ENCODE peak calls at places on chromosomes 1 and 21, in six cellular contexts. I, U, N, Q, T and E are unnamed samples.

GRCh38 chr21:36388835-36389234 is 3.6 kb downstream of the CHAF1B start:
- DNase-seq in N (no peak), T (peak; percentile 20), I (no peak), U (peak; percentile 51), Q (no peak), E (no peak)

GRCh38 chr1:160637065-160637464 is 9.8 kb downstream of the SLAMF1 start:
- DNase-seq in U (no peak), I (no peak), Q (no peak), T (no peak), N (no peak), E (no peak)

GRCh38 chr1:159229486-159229885 is 24.8 kb downstream of the ACKR1 start:
- DNase-seq in I (no peak), T (no peak), U (peak; percentile 15), N (no peak), Q (no peak), E (no peak)

GRCh38 chr1:208129489-208129888 is 114.7 kb downstream of the PLXNA2 start:
- DNase-seq in U (no peak), I (no peak), T (no peak), N (no peak), Q (no peak), E (no peak)

GRCh38 chr1:183368213-183369108 is 49.7 kb downstream of the NMNAT2 start:
- DNase-seq in U (no peak), T (no peak), N (no peak), Q (no peak), I (no peak), E (no peak)

GRCh38 chr21:46005081-46005480 is 23.5 kb downstream of the COL6A1 start:
- DNase-seq in Q (peak; percentile 10), U (no peak), I (no peak), N (no peak), T (no peak), E (no peak)

GRCh38 chr1:10693497-10694273 is 102.8 kb downstream of the CASZ1 start:
- DNase-seq in N (no peak), I (no peak), Q (no peak), T (peak; percentile 70), U (no peak), E (peak; percentile 30)

GRCh38 chr1:167105150-167105840 is 11.4 kb downstream of the STYXL2 start:
- DNase-seq in N (no peak), I (no peak), Q (no peak), T (no peak), U (no peak), E (no peak)

GRCh38 chr1:218459878-218460277 is 114.7 kb downstream of the TGFB2 start:
- DNase-seq in Q (no peak), T (peak; percentile 50), I (peak; percentile 83), U (peak; percentile 92), N (no peak), E (peak; percentile 79)

GRCh38 chr1:180906511-180906910 is 6.2 kb upstream of the KIAA1614 start:
- DNase-seq in U (no peak), I (no peak), N (no peak), T (no peak), Q (no peak), E (no peak)

GRCh38 chr1:99004270-99005141 is at the start of gene PLPPR5:
- DNase-seq in T (peak; percentile 42), Q (no peak), N (no peak), U (peak; percentile 13), I (no peak), E (no peak)

GRCh38 chr1:38716229-38716628 is 143.3 kb downstream of the RRAGC start:
- DNase-seq in Q (no peak), U (no peak), I (no peak), N (no peak), T (no peak), E (no peak)

GRCh38 chr1:158177705-158178450 is 2.8 kb upstream of the CD1D start:
- DNase-seq in Q (peak; percentile 97), U (peak; percentile 48), N (peak; percentile 86), I (no peak), T (peak; percentile 89), E (peak; percentile 66)

GRCh38 chr1:116504308-116505156 is 66.3 kb downstream of the CD58 start:
- DNase-seq in T (peak; percentile 58), U (peak; percentile 66), N (peak; percentile 60), I (no peak), Q (peak; percentile 67), E (peak; percentile 73)

GRCh38 chr1:198530964-198531363 is 9.5 kb downstream of the ATP6V1G3 start:
- DNase-seq in N (no peak), U (no peak), T (no peak), I (no peak), Q (no peak), E (no peak)

GRCh38 chr1:185787238-185787637 is 53.0 kb downstream of the HMCN1 start:
- DNase-seq in I (no peak), Q (no peak), T (no peak), U (peak; percentile 32), N (no peak), E (no peak)

GRCh38 chr1:229139320-229139719 is 131.6 kb upstream of the RAB4A start:
- DNase-seq in Q (no peak), I (no peak), U (no peak), T (no peak), N (no peak), E (no peak)

GRCh38 chr1:178819123-178819522 is 51.8 kb downstream of the ANGPTL1 start:
- DNase-seq in T (peak; percentile 13), U (no peak), N (no peak), Q (no peak), I (no peak), E (peak; percentile 3)

GRCh38 chr1:236288620-236288976 is 6.8 kb upstream of the ERO1B start:
- DNase-seq in Q (no peak), I (no peak), T (no peak), N (no peak), U (no peak), E (no peak)

GRCh38 chr1:7536891-7537591 is 234.1 kb upstream of the VAMP3 start:
- DNase-seq in N (no peak), I (no peak), U (no peak), T (no peak), Q (peak; percentile 11), E (no peak)

GRCh38 chr1:178579095-178579494 is 66.2 kb downstream of the TEX35 start:
- DNase-seq in I (no peak), N (no peak), U (no peak), Q (no peak), T (no peak), E (no peak)

GRCh38 chr1:53591924-53592323 is 132.7 kb downstream of the DMRTB1 start:
- DNase-seq in I (no peak), T (no peak), N (no peak), U (no peak), Q (no peak), E (no peak)

DNA sequence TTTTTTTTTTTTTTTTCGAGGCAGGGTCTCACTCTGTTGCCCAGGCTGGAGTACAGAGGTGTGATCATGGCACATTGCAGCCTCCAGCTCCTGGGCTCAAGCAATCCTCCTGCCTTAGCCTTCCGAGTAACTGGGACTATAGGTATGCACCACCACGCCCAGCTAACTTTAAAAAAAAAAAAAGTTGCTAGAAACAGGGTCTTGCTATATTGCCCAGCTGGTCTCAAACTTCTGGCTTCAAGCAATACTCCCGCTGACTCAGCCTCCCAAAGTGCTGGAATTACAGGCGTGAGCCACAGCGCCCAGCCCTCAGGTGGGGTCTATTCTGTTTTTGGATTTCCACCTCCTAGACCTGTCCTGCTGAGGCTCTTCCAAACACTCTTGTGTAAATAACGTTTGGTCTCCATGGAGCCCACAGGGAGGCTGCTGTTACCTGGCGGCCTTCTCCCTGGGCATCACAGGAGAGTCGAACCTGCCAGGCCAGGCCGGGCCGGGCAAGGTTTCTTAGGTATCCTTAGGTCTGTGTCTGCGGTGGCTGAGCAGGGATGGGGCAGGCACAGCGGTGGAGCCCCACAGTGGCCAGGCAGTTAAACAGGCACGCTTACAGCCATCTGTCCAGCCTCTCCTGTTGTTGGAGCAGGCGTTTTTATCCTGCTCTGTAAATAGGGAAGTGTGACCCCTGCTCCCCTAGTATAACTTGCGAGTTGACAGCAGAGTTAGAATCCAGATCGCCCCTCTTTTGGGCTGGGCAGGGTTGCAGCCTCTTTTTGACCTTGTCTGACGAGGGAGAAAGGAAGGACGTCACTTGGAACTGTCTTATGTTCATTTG is 18.8 kb downstream of the PLEKHM2 start:
- DNase-seq in Q (no peak), N (peak; percentile 59), T (peak; percentile 39), U (peak; percentile 32), I (no peak), E (peak; percentile 81)
- TF ChIP-seq CTCF in Q (peak; percentile 38), N (no peak), T (peak; percentile 23), U (peak; percentile 39), I (no peak), E (peak; percentile 48)

GRCh38 chr21:39232926-39233325 is 49.7 kb upstream of the PSMG1 start:
- DNase-seq in I (peak; percentile 45), Q (no peak), N (no peak), U (no peak), T (peak; percentile 5), E (peak; percentile 33)

GRCh38 chr21:39238275-39238674 is 55.0 kb upstream of the PSMG1 start:
- DNase-seq in T (no peak), I (no peak), Q (no peak), U (peak; percentile 6), N (no peak), E (no peak)
- H3K4me3 ChIP-seq in T (no peak overlapping the region), I (no peak overlapping the region), Q (no peak overlapping the region), U (no peak overlapping the region), N (no peak overlapping the region), E (no peak overlapping the region)

GRCh38 chr1:233172201-233172600 is 123.3 kb downstream of the PCNX2 start:
- DNase-seq in Q (no peak), U (peak; percentile 33), N (no peak), T (no peak), I (peak; percentile 16), E (peak; percentile 63)
- TF ChIP-seq CTCF in Q (peak; percentile 68), U (peak; percentile 35), N (no peak), T (peak; percentile 26), I (peak; percentile 42), E (peak; percentile 41)

GRCh38 chr1:234320549-234320948 is 52.7 kb upstream of the COA6 start:
- DNase-seq in I (no peak), Q (no peak), N (no peak), T (peak; percentile 22), U (no peak), E (no peak)

GRCh38 chr1:234321211-234321610 is 52.0 kb upstream of the COA6 start:
- DNase-seq in U (no peak), Q (no peak), N (no peak), T (no peak), I (no peak), E (no peak)

GRCh38 chr1:234324668-234325225 is 48.5 kb upstream of the COA6 start:
- DNase-seq in I (no peak), U (no peak), N (no peak), Q (no peak), T (no peak), E (no peak)

GRCh38 chr1:234322097-234322496 is 51.2 kb upstream of the COA6 start:
- DNase-seq in U (no peak), Q (no peak), N (no peak), I (no peak), T (no peak), E (no peak)

DNA sequence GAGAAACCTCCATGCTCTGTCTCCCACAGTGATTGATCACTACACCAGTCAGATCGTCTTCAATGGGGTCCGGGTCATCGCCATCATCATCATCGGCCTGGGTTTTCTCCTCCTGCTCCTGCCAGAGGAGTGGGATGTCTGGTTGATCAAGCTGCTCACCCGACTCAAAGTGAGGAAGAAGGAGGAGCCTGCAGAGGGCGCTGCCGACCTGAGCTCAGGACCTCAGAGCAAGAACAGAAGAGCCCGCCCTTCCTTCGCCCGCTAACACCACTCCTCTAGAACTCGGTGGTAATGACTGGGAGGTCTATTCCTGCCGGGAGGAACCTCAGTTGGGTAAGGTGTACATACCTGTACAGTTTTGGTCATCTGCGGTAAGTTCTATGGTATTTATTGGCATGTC is 50.3 kb upstream of the COA6 start:
- DNase-seq in I (no peak), N (peak; percentile 61), U (no peak), Q (no peak), T (peak; percentile 54), E (peak; percentile 39)
- H3K4me3 ChIP-seq in I (no peak overlapping the region), N (no peak overlapping the region), U (no peak overlapping the region), Q (no peak overlapping the region), T (no peak overlapping the region), E (no peak overlapping the region)

GRCh38 chr1:33682371-33682770 is 181.5 kb upstream of the HMGB4 start:
- DNase-seq in T (no peak), I (no peak), N (no peak), U (peak; percentile 26), Q (no peak), E (no peak)
- TF ChIP-seq CTCF in T (no peak), I (no peak), N (no peak), U (no peak), Q (no peak), E (no peak)